ENCODE peak calls at places on chromosomes 11 and 22, in ten cellular contexts. One of them, this sample, is unnamed.

GRCh38 chr11:86735462-86736302 is 63.3 kb upstream of the ME3 start:
- DNase-seq in gastrocnemius medialis: no peak
- DNase-seq in lower leg skin: no peak
- DNase-seq in adrenal gland: no peak
- DNase-seq in A549: peak
- DNase-seq in IMR-90: peak
- DNase-seq in breast epithelium: no peak
- DNase-seq in stomach: no peak
- DNase-seq in uterus: no peak
- DNase-seq in body of pancreas: no peak
- DNase-seq in this sample: no peak

GRCh38 chr11:62602141-62603071 is 741 bp upstream of the MTA2 start:
- DNase-seq in adrenal gland: peak
- DNase-seq in IMR-90: peak
- DNase-seq in gastrocnemius medialis: peak
- DNase-seq in stomach: peak
- DNase-seq in uterus: peak
- DNase-seq in lower leg skin: peak
- DNase-seq in breast epithelium: peak
- DNase-seq in body of pancreas: peak
- DNase-seq in A549: no peak
- DNase-seq in this sample: no peak

GRCh38 chr11:132456735-132457328 is 1075.5 kb downstream of the OPCML start:
- DNase-seq in lower leg skin: no peak
- DNase-seq in gastrocnemius medialis: no peak
- DNase-seq in uterus: no peak
- DNase-seq in A549: no peak
- DNase-seq in body of pancreas: no peak
- DNase-seq in breast epithelium: no peak
- DNase-seq in stomach: no peak
- DNase-seq in IMR-90: no peak
- DNase-seq in adrenal gland: no peak
- DNase-seq in this sample: no peak

GRCh38 chr22:28440517-28441366 is 238.9 kb downstream of the TTC28 start:
- DNase-seq in gastrocnemius medialis: no peak
- DNase-seq in breast epithelium: no peak
- DNase-seq in uterus: no peak
- DNase-seq in IMR-90: peak
- DNase-seq in body of pancreas: no peak
- DNase-seq in A549: no peak
- DNase-seq in adrenal gland: no peak
- DNase-seq in stomach: no peak
- DNase-seq in lower leg skin: no peak
- DNase-seq in this sample: no peak

GRCh38 chr11:23755769-23756168 is 741.1 kb upstream of the LUZP2 start:
- DNase-seq in breast epithelium: no peak
- DNase-seq in stomach: no peak
- DNase-seq in body of pancreas: no peak
- DNase-seq in A549: no peak
- DNase-seq in lower leg skin: no peak
- DNase-seq in IMR-90: no peak
- DNase-seq in uterus: no peak
- DNase-seq in gastrocnemius medialis: no peak
- DNase-seq in adrenal gland: no peak
- DNase-seq in this sample: no peak

GRCh38 chr11:67278939-67279588 is 10.0 kb upstream of the ANKRD13D start:
- DNase-seq in body of pancreas: peak
- DNase-seq in stomach: no peak
- DNase-seq in adrenal gland: peak
- DNase-seq in IMR-90: no peak
- DNase-seq in breast epithelium: no peak
- DNase-seq in gastrocnemius medialis: no peak
- DNase-seq in A549: no peak
- DNase-seq in uterus: no peak
- DNase-seq in lower leg skin: no peak
- DNase-seq in this sample: no peak

GRCh38 chr11:130095326-130095725 is 25.6 kb downstream of the APLP2 start:
- DNase-seq in body of pancreas: no peak
- DNase-seq in IMR-90: no peak
- DNase-seq in A549: no peak
- DNase-seq in uterus: no peak
- DNase-seq in gastrocnemius medialis: no peak
- DNase-seq in adrenal gland: no peak
- DNase-seq in stomach: no peak
- DNase-seq in breast epithelium: no peak
- DNase-seq in lower leg skin: no peak
- DNase-seq in this sample: no peak

GRCh38 chr11:30911247-30911646 is 325.1 kb upstream of the MPPED2 start:
- DNase-seq in A549: no peak
- DNase-seq in body of pancreas: no peak
- DNase-seq in uterus: no peak
- DNase-seq in lower leg skin: no peak
- DNase-seq in breast epithelium: no peak
- DNase-seq in gastrocnemius medialis: no peak
- DNase-seq in IMR-90: no peak
- DNase-seq in adrenal gland: no peak
- DNase-seq in stomach: no peak
- DNase-seq in this sample: no peak

GRCh38 chr11:102229510-102230119 is 87.7 kb upstream of the BIRC3 start:
- DNase-seq in A549: no peak
- DNase-seq in lower leg skin: no peak
- DNase-seq in IMR-90: no peak
- DNase-seq in uterus: no peak
- DNase-seq in gastrocnemius medialis: no peak
- DNase-seq in breast epithelium: no peak
- DNase-seq in body of pancreas: peak
- DNase-seq in stomach: peak
- DNase-seq in adrenal gland: no peak
- DNase-seq in this sample: no peak

GRCh38 chr11:123901867-123902266 is at the start of gene OR8D4:
- DNase-seq in gastrocnemius medialis: no peak
- DNase-seq in breast epithelium: no peak
- DNase-seq in body of pancreas: no peak
- DNase-seq in adrenal gland: no peak
- DNase-seq in A549: no peak
- DNase-seq in stomach: no peak
- DNase-seq in lower leg skin: no peak
- DNase-seq in uterus: no peak
- DNase-seq in IMR-90: no peak
- DNase-seq in this sample: no peak

GRCh38 chr11:104402812-104403521 is 239.0 kb upstream of the PDGFD start:
- DNase-seq in body of pancreas: no peak
- DNase-seq in breast epithelium: no peak
- DNase-seq in A549: no peak
- DNase-seq in lower leg skin: no peak
- DNase-seq in gastrocnemius medialis: no peak
- DNase-seq in IMR-90: no peak
- DNase-seq in stomach: no peak
- DNase-seq in uterus: no peak
- DNase-seq in adrenal gland: no peak
- DNase-seq in this sample: no peak

GRCh38 chr11:13010737-13011342 is 1.7 kb downstream of the RASSF10 start:
- DNase-seq in adrenal gland: no peak
- DNase-seq in lower leg skin: peak
- DNase-seq in A549: no peak
- DNase-seq in uterus: no peak
- DNase-seq in stomach: peak
- DNase-seq in breast epithelium: no peak
- DNase-seq in gastrocnemius medialis: no peak
- DNase-seq in IMR-90: no peak
- DNase-seq in body of pancreas: peak
- DNase-seq in this sample: no peak

GRCh38 chr11:108221981-108222685 is at the start of gene NPAT:
- DNase-seq in body of pancreas: no peak
- DNase-seq in A549: no peak
- DNase-seq in lower leg skin: peak
- DNase-seq in uterus: no peak
- DNase-seq in IMR-90: no peak
- DNase-seq in gastrocnemius medialis: no peak
- DNase-seq in stomach: peak
- DNase-seq in adrenal gland: no peak
- DNase-seq in breast epithelium: no peak
- DNase-seq in this sample: no peak

GRCh38 chr22:33579448-33580093 is 340.7 kb downstream of the LARGE1 start:
- DNase-seq in gastrocnemius medialis: no peak
- DNase-seq in body of pancreas: peak
- DNase-seq in IMR-90: peak
- DNase-seq in adrenal gland: peak
- DNase-seq in A549: peak
- DNase-seq in breast epithelium: peak
- DNase-seq in lower leg skin: peak
- DNase-seq in uterus: peak
- DNase-seq in stomach: peak
- DNase-seq in this sample: peak

GRCh38 chr22:21735198-21736083 is at the start of gene YPEL1:
- DNase-seq in A549: peak
- DNase-seq in gastrocnemius medialis: peak
- DNase-seq in uterus: peak
- DNase-seq in body of pancreas: peak
- DNase-seq in breast epithelium: peak
- DNase-seq in adrenal gland: peak
- DNase-seq in lower leg skin: peak
- DNase-seq in stomach: peak
- DNase-seq in IMR-90: peak
- DNase-seq in this sample: peak
- TF ChIP-seq POLR2A in A549: peak
- TF ChIP-seq POLR2A in gastrocnemius medialis: peak
- TF ChIP-seq POLR2A in uterus: peak
- TF ChIP-seq POLR2A in body of pancreas: peak
- TF ChIP-seq POLR2A in breast epithelium: no peak
- TF ChIP-seq POLR2A in adrenal gland: peak
- TF ChIP-seq POLR2A in lower leg skin: peak
- TF ChIP-seq POLR2A in stomach: no peak
- TF ChIP-seq POLR2A in IMR-90: peak
- TF ChIP-seq POLR2A in this sample: peak

DNA sequence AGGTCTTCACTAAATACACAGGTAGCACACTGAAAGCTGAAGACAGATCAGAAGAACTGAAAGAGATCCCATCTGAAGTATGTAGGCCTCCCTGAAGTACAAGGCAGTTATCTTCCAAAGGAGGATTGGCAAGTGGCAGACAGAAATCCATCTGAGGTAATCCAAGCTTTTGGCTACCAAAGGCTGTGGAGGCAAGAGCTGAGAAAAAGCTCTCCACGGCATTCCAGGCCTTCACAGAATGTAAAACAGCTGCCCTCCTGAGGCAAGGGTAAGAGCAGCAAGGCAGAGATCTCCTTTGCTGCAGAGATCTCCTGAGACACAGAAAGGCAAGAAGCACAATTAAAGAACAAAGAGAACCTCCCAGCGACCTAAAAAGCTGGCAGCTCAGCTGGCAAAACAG is 19.1 kb downstream of the PIK3C2A start:
- DNase-seq in body of pancreas: no peak
- DNase-seq in IMR-90: no peak
- DNase-seq in stomach: no peak
- DNase-seq in adrenal gland: no peak
- DNase-seq in breast epithelium: no peak
- DNase-seq in A549: no peak
- DNase-seq in uterus: no peak
- DNase-seq in gastrocnemius medialis: no peak
- DNase-seq in lower leg skin: no peak
- DNase-seq in this sample: no peak
- TF ChIP-seq POLR2A in body of pancreas: no peak
- TF ChIP-seq POLR2A in IMR-90: no peak
- TF ChIP-seq POLR2A in stomach: no peak
- TF ChIP-seq POLR2A in adrenal gland: no peak
- TF ChIP-seq POLR2A in breast epithelium: no peak
- TF ChIP-seq POLR2A in A549: no peak
- TF ChIP-seq POLR2A in uterus: no peak
- TF ChIP-seq POLR2A in gastrocnemius medialis: no peak
- TF ChIP-seq POLR2A in lower leg skin: no peak
- TF ChIP-seq POLR2A in this sample: no peak

DNA sequence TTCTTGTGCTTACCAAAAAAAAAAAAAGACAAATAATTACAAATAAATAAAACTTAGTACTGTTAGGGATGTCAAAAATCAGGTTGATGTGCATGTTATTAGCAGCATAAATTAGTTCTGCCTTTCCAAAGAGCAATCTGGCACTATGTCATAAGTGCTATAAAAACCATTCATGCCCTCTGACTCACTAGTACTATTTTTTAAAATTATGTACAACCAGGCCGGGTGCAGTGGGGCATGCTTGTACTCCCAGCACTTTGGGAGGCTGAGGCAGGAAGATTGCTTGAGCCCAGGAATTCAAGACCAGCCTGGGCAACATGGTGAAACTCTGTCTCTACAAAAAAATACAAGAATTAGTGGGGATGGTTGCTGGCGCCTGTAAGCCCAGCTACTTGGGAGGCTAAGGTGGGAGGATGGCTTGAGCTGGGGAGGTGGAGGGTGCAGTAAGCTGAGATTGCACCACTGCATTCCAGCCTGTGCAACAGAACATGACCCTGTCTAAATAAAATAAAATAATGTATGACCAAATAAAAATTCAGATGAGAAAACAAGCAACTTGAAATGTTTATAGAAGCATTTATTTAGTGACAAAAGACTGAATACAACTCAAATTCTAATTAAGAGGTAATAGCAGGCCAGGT is 25.3 kb downstream of the UEVLD start:
- DNase-seq in IMR-90: no peak
- DNase-seq in uterus: no peak
- DNase-seq in body of pancreas: no peak
- DNase-seq in A549: no peak
- DNase-seq in gastrocnemius medialis: no peak
- DNase-seq in breast epithelium: no peak
- DNase-seq in lower leg skin: no peak
- DNase-seq in adrenal gland: no peak
- DNase-seq in stomach: no peak
- DNase-seq in this sample: no peak
- TF ChIP-seq POLR2A in IMR-90: no peak
- TF ChIP-seq POLR2A in uterus: no peak
- TF ChIP-seq POLR2A in body of pancreas: no peak
- TF ChIP-seq POLR2A in A549: no peak
- TF ChIP-seq POLR2A in gastrocnemius medialis: no peak
- TF ChIP-seq POLR2A in breast epithelium: no peak
- TF ChIP-seq POLR2A in lower leg skin: no peak
- TF ChIP-seq POLR2A in adrenal gland: no peak
- TF ChIP-seq POLR2A in stomach: no peak
- TF ChIP-seq POLR2A in this sample: no peak

DNA sequence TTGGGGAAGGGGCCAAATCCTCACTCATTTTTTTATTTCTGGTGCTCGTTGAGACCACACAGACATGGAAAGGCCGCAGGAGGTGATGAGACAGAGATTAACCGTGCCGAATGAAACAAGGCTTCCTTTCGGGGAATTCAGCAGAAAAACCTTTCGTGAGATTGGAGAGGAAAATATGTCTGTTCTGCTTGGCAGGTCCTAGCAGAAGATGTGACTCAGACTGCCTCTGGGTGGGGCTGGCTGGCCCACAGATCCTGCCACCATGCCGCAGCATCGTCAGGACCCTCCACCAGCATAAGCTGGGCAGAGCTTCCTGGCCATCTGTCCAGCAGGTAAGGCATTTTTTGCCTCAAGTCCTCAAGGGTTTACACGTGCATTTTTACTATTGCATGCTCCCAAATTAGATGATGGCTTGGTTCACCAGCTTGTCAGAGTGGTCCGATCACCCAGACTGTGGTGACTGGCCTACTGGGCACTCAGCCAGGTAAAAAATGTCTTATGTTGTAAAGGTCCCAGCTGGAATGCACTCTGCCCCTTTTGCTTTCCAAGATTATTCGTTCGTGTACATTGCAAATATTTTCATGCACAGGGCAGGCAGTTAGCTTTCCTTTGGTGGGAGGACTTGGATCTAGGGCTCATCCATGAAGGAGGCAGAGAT is 1.5 kb downstream of the DDB2 start:
- DNase-seq in uterus: peak
- DNase-seq in gastrocnemius medialis: no peak
- DNase-seq in IMR-90: peak
- DNase-seq in body of pancreas: peak
- DNase-seq in lower leg skin: peak
- DNase-seq in breast epithelium: no peak
- DNase-seq in A549: peak
- DNase-seq in adrenal gland: peak
- DNase-seq in stomach: peak
- DNase-seq in this sample: peak
- TF ChIP-seq POLR2A in uterus: no peak
- TF ChIP-seq POLR2A in gastrocnemius medialis: no peak
- TF ChIP-seq POLR2A in IMR-90: no peak
- TF ChIP-seq POLR2A in body of pancreas: no peak
- TF ChIP-seq POLR2A in lower leg skin: no peak
- TF ChIP-seq POLR2A in breast epithelium: no peak
- TF ChIP-seq POLR2A in A549: no peak
- TF ChIP-seq POLR2A in adrenal gland: no peak
- TF ChIP-seq POLR2A in stomach: no peak
- TF ChIP-seq POLR2A in this sample: peak